ENCODE peak calls at places on chromosomes 1 and 21, in six cellular contexts. X is AG04450; E is chondrocyte; H is brain microvascular endothelial cell; U is CD4-positive, alpha-beta T cell; Q is uterus. G is an unnamed sample.

GRCh38 chr1:40901886-40902633 is 39.9 kb upstream of the CITED4 start:
- DNase-seq in X (no peak), E (peak; percentile 75), H (peak; percentile 89), U (no peak), Q (peak; percentile 27), G (no peak)

GRCh38 chr1:37233606-37234005 is 199.3 kb upstream of the GRIK3 start:
- DNase-seq in X (no peak), E (no peak), H (no peak), U (no peak), Q (no peak), G (no peak)

GRCh38 chr1:20339811-20340457 is 49.3 kb downstream of the VWA5B1 start:
- DNase-seq in X (no peak), E (no peak), H (no peak), U (no peak), Q (no peak), G (no peak)

GRCh38 chr1:26772687-26773086 is 15.1 kb upstream of the PIGV start:
- DNase-seq in X (peak; percentile 93), E (no peak), H (peak; percentile 86), U (no peak), Q (no peak), G (no peak)

GRCh38 chr1:171507435-171507834 is 22.1 kb downstream of the PRRC2C start:
- DNase-seq in X (no peak), E (no peak), H (no peak), U (no peak), Q (no peak), G (no peak)

GRCh38 chr1:30418426-30419245 is 304.7 kb downstream of the MATN1 start:
- DNase-seq in X (no peak), E (no peak), H (no peak), U (no peak), Q (peak; percentile 9), G (no peak)

GRCh38 chr1:6081901-6082300 is 36.2 kb downstream of the KCNAB2 start:
- DNase-seq in X (no peak), E (no peak), H (no peak), U (no peak), Q (no peak), G (no peak)

GRCh38 chr21:43268086-43268803 is 99.4 kb downstream of the CRYAA start:
- DNase-seq in X (no peak), E (peak; percentile 70), H (no peak), U (no peak), Q (no peak), G (no peak)

GRCh38 chr1:39722495-39722894 is 16.2 kb upstream of the PPIE start:
- DNase-seq in X (no peak), E (no peak), H (no peak), U (no peak), Q (no peak), G (no peak)

GRCh38 chr1:116538527-116538926 is 32.3 kb downstream of the CD58 start:
- DNase-seq in X (no peak), E (no peak), H (peak; percentile 25), U (no peak), Q (no peak), G (no peak)

GRCh38 chr21:42692688-42693087 is 39.3 kb downstream of the PDE9A start:
- DNase-seq in X (no peak), E (peak; percentile 79), H (no peak), U (peak; percentile 31), Q (no peak), G (no peak)

GRCh38 chr1:100894622-100895539 is at the start of gene EXTL2:
- DNase-seq in X (no peak), E (peak; percentile 90), H (peak; percentile 70), U (peak; percentile 50), Q (peak; percentile 82), G (peak; percentile 39)

GRCh38 chr21:16211339-16212303 is 481.8 kb downstream of the USP25 start:
- DNase-seq in X (no peak), E (no peak), H (peak; percentile 22), U (no peak), Q (no peak), G (no peak)

GRCh38 chr1:80896957-80897356 is 903.8 kb upstream of the ADGRL2 start:
- DNase-seq in X (no peak), E (no peak), H (no peak), U (no peak), Q (no peak), G (no peak)

GRCh38 chr1:204573563-204573925 is 57.3 kb downstream of the MDM4 start:
- DNase-seq in X (no peak), E (no peak), H (peak; percentile 24), U (no peak), Q (no peak), G (no peak)

GRCh38 chr1:34884961-34885360 is 25.4 kb upstream of the SMIM12 start:
- DNase-seq in X (no peak), E (no peak), H (no peak), U (no peak), Q (no peak), G (no peak)

GRCh38 chr1:204377800-204378608 is 18.3 kb upstream of the PLEKHA6 start:
- DNase-seq in X (no peak), E (no peak), H (no peak), U (peak; percentile 60), Q (no peak), G (peak; percentile 31)

GRCh38 chr21:16176570-16176969 is 446.8 kb downstream of the USP25 start:
- DNase-seq in X (no peak), E (no peak), H (no peak), U (no peak), Q (no peak), G (no peak)

GRCh38 chr1:235199441-235199840 is 38.4 kb upstream of the RBM34 start:
- DNase-seq in X (no peak), E (no peak), H (peak; percentile 47), U (no peak), Q (no peak), G (no peak)
- TF ChIP-seq CTCF in X (peak; percentile 52), E (peak; percentile 79), H (peak; percentile 59), U (peak; percentile 9), Q (no peak), G (no peak)

GRCh38 chr1:234313171-234313570 is 60.1 kb upstream of the COA6 start:
- DNase-seq in X (no peak), E (no peak), H (no peak), U (no peak), Q (no peak), G (no peak)

GRCh38 chr1:234309243-234309597 is 64.0 kb upstream of the COA6 start:
- DNase-seq in X (no peak), E (no peak), H (no peak), U (no peak), Q (no peak), G (no peak)

GRCh38 chr1:234310460-234310817 is 62.8 kb upstream of the COA6 start:
- DNase-seq in X (no peak), E (no peak), H (no peak), U (no peak), Q (no peak), G (no peak)

GRCh38 chr1:234311414-234311813 is 61.8 kb upstream of the COA6 start:
- DNase-seq in X (no peak), E (no peak), H (no peak), U (no peak), Q (no peak), G (no peak)

DNA sequence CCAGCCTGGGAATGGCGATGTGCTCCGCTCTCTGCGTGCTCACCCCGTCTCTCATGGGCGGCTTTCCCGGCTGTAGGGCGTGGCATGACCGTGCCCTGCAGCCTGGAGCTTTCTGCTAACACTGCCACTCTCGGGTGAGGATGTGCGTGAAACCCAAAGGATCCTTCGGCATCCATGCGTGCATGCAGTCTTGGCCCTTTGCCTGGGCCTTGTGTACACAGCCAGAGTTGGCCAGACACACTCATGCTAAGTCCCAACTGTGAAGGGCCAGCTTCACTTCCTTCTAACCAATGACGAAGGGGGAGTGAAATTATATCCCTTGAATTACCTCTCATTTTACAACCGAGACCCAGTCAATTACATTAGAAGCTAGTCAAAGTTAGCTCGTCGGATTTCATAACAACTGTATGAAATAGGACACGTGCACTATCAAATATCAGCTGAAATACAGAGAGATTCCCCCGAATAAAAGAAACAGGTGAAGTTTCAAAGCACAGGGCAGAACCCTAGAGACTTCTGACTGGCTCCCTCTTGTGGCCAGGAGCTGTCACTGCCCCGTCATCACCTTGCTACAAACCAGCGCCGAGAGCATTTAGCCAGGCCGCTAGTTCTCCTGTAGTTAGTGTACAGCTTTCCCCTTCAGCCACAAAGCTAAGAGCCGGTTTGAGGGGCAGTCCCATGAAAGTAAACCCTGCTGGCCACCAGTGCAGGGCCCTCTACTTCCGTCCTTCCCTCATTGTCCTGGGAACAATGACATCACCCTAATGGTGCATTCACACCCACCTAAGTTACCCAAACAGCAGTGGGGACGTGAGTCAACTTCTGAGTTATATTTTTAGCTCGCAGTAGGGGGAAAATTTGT is 63.4 kb upstream of the COA6 start:
- DNase-seq in X (no peak), E (no peak), H (peak; percentile 55), U (peak; percentile 75), Q (no peak), G (peak; percentile 37)
- TF ChIP-seq CTCF in X (peak; percentile 94), E (peak; percentile 94), H (peak; percentile 98), U (peak; percentile 95), Q (peak; percentile 56), G (peak; percentile 87)

DNA sequence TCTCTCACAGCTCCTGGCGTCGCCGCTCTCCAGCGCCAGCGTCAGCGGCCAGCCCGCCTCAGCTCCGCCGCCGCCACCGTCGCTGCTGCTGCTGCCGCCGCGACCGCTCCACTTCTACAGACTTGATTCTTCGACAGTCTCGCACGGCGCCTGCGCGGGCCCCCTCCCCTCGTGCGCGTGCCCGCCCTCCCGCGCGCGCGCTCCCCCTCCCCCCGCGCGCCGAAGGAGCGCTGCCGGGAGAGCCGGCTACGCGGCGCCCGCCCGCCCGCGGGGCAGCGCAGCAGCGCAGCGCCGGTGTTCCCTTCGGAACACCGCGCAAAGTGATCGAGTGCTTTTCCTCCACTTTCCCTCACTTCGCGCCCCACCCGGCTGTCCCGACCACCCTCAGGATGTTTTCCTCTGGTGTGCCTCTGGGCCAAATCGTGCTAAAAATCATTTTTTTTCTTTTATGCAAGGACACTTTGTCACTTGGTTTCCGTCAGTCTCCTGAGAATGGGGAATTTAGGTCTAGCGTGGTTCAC is at the start of gene IRF2BP2:
- DNase-seq in X (no peak), E (no peak), H (peak; percentile 77), U (peak; percentile 84), Q (peak; percentile 78), G (peak; percentile 81)
- TF ChIP-seq CTCF in X (no peak), E (no peak), H (no peak), U (no peak), Q (no peak), G (no peak)

GRCh38 chr1:9942399-9942938 is 722 bp downstream of the LZIC start:
- DNase-seq in X (peak; percentile 10), E (peak; percentile 32), H (peak; percentile 56), U (no peak), Q (no peak), G (no peak)
- TF ChIP-seq CTCF in X (peak; percentile 72), E (peak; percentile 86), H (peak; percentile 63), U (peak; percentile 31), Q (peak; percentile 46), G (no peak)

GRCh38 chr1:158972841-158973240 is 36.9 kb upstream of the IFI16 start:
- DNase-seq in X (no peak), E (no peak), H (no peak), U (no peak), Q (no peak), G (no peak)
- TF ChIP-seq CTCF in X (no peak), E (no peak), H (peak; percentile 3), U (no peak), Q (no peak), G (peak; percentile 12)